ENCODE peak calls at places on chromosomes 12 and 14, in eight cellular contexts. O is HCT116, K is HepG2, P is Panc1, N is GM23338, U is upper lobe of left lung, T is K562, H is GM12878. F is an unnamed sample.

GRCh38 chr14:29584992-29585391 is 342.7 kb downstream of the PRKD1 start:
- ATAC-seq in H (no peak), P (no peak), T (no peak), U (peak), O (no peak), K (peak), N (peak), F (peak)

GRCh38 chr14:92600318-92601053 is 86.9 kb downstream of the RIN3 start:
- ATAC-seq in K (no peak), T (no peak), O (peak), N (no peak), P (no peak), U (peak), H (peak), F (peak)

GRCh38 chr14:99055019-99055418 is 217.0 kb downstream of the BCL11B start:
- ATAC-seq in T (no peak), N (no peak), H (no peak), O (no peak), K (no peak), U (no peak), P (no peak), F (no peak)

GRCh38 chr12:131986847-131987398 is 37.2 kb downstream of the EP400 start:
- ATAC-seq in N (no peak), P (no peak), U (no peak), O (no peak), T (peak), H (no peak), K (no peak), F (no peak)

GRCh38 chr14:38209572-38210159 is 2.0 kb downstream of the SSTR1 start:
- ATAC-seq in U (no peak), T (no peak), O (no peak), K (no peak), N (peak), P (no peak), H (no peak), F (peak)

GRCh38 chr14:81565441-81566290 is 32.0 kb upstream of the SEL1L start:
- ATAC-seq in K (peak), T (peak), O (peak), U (no peak), N (peak), H (peak), P (no peak), F (no peak)

GRCh38 chr14:69719501-69719951 is 47.4 kb upstream of the SRSF5 start:
- ATAC-seq in K (peak), O (no peak), N (peak), H (peak), P (no peak), T (peak), U (peak), F (peak)

GRCh38 chr12:6049587-6049986 is 74.9 kb downstream of the VWF start:
- ATAC-seq in H (no peak), T (no peak), K (no peak), N (no peak), O (no peak), P (no peak), U (no peak), F (no peak)

GRCh38 chr14:24908592-24909236 is 141.2 kb downstream of the STXBP6 start:
- ATAC-seq in H (no peak), T (no peak), P (no peak), K (peak), O (no peak), U (no peak), N (no peak), F (peak)

GRCh38 chr12:70576341-70577282 is 60.6 kb downstream of the PTPRB start:
- ATAC-seq in H (peak), K (peak), O (peak), P (peak), N (peak), U (no peak), T (peak), F (peak)

GRCh38 chr14:54728700-54729527 is 162.0 kb downstream of the SAMD4A start:
- ATAC-seq in O (no peak), H (no peak), K (no peak), N (peak), T (peak), U (no peak), P (no peak), F (no peak)

GRCh38 chr14:21978184-21978998 is 304.8 kb upstream of the OR4E1 start:
- ATAC-seq in K (peak), T (peak), N (peak), U (no peak), H (peak), P (no peak), O (peak), F (no peak)

GRCh38 chr14:64566651-64567122 is 16.9 kb downstream of the PPP1R36 start:
- ATAC-seq in P (peak), O (peak), K (no peak), N (peak), T (no peak), H (no peak), U (peak), F (no peak)

GRCh38 chr12:93849946-93850345 is 172.8 kb downstream of the CRADD start:
- ATAC-seq in P (no peak), N (no peak), K (no peak), H (no peak), O (no peak), T (no peak), U (no peak), F (no peak)

GRCh38 chr12:92341333-92341691 is 195.7 kb upstream of the BTG1 start:
- ATAC-seq in H (peak), N (no peak), O (no peak), U (no peak), T (peak), P (no peak), K (peak), F (no peak)

GRCh38 chr12:132513070-132513398 is 23.1 kb downstream of the FBRSL1 start:
- ATAC-seq in U (no peak), T (no peak), H (no peak), K (no peak), N (no peak), P (no peak), O (no peak), F (no peak)

GRCh38 chr14:68671899-68672298 is 121.0 kb downstream of the ZFP36L1 start:
- ATAC-seq in U (no peak), N (no peak), T (no peak), O (no peak), H (no peak), K (no peak), P (no peak), F (peak)

GRCh38 chr14:89029961-89030694 is 205.7 kb downstream of the TTC8 start:
- ATAC-seq in U (no peak), T (no peak), O (no peak), K (no peak), N (no peak), H (no peak), P (no peak), F (no peak)

GRCh38 chr12:58310828-58311273 is 369.5 kb downstream of the ATP23 start:
- ATAC-seq in H (peak), U (no peak), N (no peak), O (peak), P (peak), K (no peak), T (no peak), F (peak)

GRCh38 chr12:69168828-69169227 is 70.5 kb upstream of the CPSF6 start:
- ATAC-seq in N (peak), P (no peak), O (no peak), H (no peak), T (no peak), K (peak), U (no peak), F (no peak)

GRCh38 chr12:63882844-63883243 is 38.3 kb downstream of the SRGAP1 start:
- ATAC-seq in K (no peak), N (peak), P (peak), U (no peak), T (no peak), H (no peak), O (no peak), F (no peak)

GRCh38 chr12:55935742-55936151 is 4.8 kb downstream of the DGKA start:
- ATAC-seq in T (no peak), K (no peak), O (no peak), N (peak), H (no peak), P (no peak), U (no peak), F (peak)

GRCh38 chr14:53528114-53528513 is 375.0 kb upstream of the DDHD1 start:
- ATAC-seq in T (no peak), H (no peak), O (no peak), N (no peak), K (no peak), P (no peak), U (peak), F (peak)

GRCh38 chr12:95397566-95397965 is 76.4 kb upstream of the METAP2 start:
- ATAC-seq in P (no peak), O (no peak), H (no peak), N (no peak), K (no peak), T (no peak), U (no peak), F (no peak)

GRCh38 chr14:104924421-104925213 is at the start of gene PLD4:
- ATAC-seq in O (no peak), K (peak), U (no peak), P (peak), N (no peak), H (no peak), T (no peak), F (no peak)

GRCh38 chr12:57717846-57718640 is 20.5 kb downstream of the AGAP2 start:
- ATAC-seq in P (no peak), K (no peak), H (no peak), U (no peak), N (no peak), O (no peak), T (no peak), F (no peak)

GRCh38 chr12:26878661-26879119 is 45.7 kb upstream of the ITPR2 start:
- ATAC-seq in O (no peak), U (peak), K (peak), H (peak), N (no peak), P (no peak), T (no peak), F (peak)

GRCh38 chr14:91363776-91364523 is 53.7 kb downstream of the CCDC88C start:
- ATAC-seq in O (no peak), N (peak), K (no peak), U (no peak), T (peak), H (peak), P (no peak), F (peak)

GRCh38 chr12:118302053-118302452 is 70.7 kb downstream of the TAOK3 start:
- ATAC-seq in P (peak), T (peak), N (no peak), U (peak), H (peak), O (peak), K (no peak), F (no peak)

GRCh38 chr14:91256661-91257060 is 12.2 kb upstream of the GPR68 start:
- ATAC-seq in O (no peak), P (no peak), U (no peak), K (no peak), T (no peak), N (no peak), H (no peak), F (no peak)

GRCh38 chr14:103207038-103207403 is 83.8 kb downstream of the TNFAIP2 start:
- ATAC-seq in P (no peak), N (peak), T (peak), O (no peak), H (no peak), U (peak), K (no peak), F (peak)

GRCh38 chr12:50353404-50353803 is 43.0 kb downstream of the FAM186A start:
- ATAC-seq in T (peak), H (no peak), U (no peak), N (peak), P (peak), O (no peak), K (no peak), F (no peak)

GRCh38 chr12:119198440-119198839 is 19.7 kb downstream of the HSPB8 start:
- ATAC-seq in P (no peak), U (no peak), T (no peak), K (no peak), O (no peak), N (no peak), H (no peak), F (peak)

GRCh38 chr14:98694541-98694940 is 577.5 kb downstream of the BCL11B start:
- ATAC-seq in H (no peak), P (no peak), O (no peak), T (no peak), U (no peak), K (no peak), N (no peak), F (no peak)

GRCh38 chr12:81005635-81006034 is 67.9 kb upstream of the LIN7A start:
- ATAC-seq in O (no peak), T (no peak), K (no peak), N (no peak), U (no peak), H (no peak), P (no peak), F (no peak)

GRCh38 chr12:120229583-120230325 is 28.8 kb upstream of the RPLP0 start:
- ATAC-seq in O (no peak), K (no peak), N (no peak), H (no peak), T (peak), P (no peak), U (peak), F (no peak)

DNA sequence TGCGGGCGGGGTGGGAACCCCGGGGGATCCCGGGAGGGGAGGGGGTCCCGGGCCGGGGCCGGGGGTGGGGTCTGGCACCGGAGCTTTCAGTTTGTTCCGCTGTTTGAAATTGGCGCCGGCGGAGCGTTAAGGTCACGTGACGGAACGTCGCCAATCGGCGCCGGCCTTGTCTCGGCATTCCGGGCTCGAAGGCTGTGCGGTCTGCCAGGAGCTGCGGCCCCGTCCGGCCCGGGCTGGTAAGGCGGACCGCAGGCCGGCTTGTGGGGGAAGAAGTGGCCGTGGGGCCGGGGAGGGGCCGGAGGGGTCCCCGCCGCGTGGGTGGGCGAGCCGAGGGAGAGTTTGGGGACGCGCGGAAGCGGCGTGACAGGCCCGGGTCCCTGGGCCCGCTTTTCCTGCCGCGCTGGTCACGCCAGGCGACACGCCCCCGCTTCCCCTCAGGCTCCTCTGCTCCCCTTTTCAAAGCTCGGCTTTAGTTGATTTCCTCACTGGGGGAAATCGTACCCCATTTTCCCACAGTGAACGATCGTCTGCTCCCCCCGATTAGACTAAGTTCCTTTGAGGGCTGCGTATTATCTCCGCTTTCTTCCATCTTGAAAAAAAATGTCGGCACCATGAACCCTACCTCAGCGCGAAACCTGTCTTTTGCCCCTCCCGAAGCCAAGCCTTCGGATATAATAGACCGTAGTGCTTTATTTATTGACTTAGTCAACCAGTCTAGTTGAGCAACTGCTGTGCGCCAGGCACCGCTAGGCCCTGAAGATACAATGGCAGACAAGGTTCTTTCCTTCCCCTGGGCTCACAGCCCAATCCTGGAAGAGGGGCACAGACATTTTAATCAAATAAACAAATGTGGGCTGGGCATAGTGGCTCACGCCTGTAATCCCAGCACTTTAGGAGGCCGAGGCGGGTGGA is at the start of the genes FOXM1 and RHNO1:
- ATAC-seq in K (peak), T (peak), O (peak), P (peak), N (peak), H (peak), U (peak), F (peak)
- TF ChIP-seq POLR2AphosphoS5 in K (peak), T (peak), O (peak), P (peak), N (peak), H (peak), U (peak), F (peak)

GRCh38 chr14:73771848-73772705 is 57.9 kb upstream of the PNMA1 start:
- ATAC-seq in H (peak), P (peak), U (peak), O (peak), T (peak), K (peak), N (peak), F (peak)
- H3K4me3 ChIP-seq in H (peak), P (no peak), U (no peak), O (no peak), T (no peak), K (no peak), N (no peak), F (no peak)

DNA sequence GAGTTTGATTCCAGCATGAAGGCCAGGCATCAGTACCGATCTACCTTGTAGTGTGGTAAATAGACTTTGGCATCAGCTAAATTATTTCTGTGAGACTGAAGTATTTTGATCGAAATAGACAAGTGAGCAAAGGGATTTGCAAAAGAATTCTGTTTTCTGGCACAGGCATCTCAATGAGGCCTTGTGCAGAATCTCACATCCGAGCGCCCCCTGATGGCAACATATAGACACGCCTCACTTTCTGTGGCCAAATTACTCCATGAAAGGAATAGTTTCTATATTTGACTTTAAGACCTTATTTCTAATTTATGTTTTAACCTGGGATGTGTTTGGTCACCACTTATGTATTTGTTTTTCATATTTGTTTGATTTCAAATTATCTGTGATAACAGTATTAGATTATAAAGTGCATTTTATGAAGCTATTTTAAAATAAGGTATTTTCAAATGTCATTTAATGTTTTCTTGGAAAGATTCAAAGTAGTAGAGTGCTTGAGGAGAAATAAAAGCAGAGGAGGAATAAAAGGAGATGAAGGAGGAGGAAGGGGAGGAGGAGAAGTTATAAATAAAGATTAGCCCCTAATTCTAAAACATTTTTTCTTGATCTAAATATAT is 731.9 kb downstream of the NRXN3 start:
- ATAC-seq in O (no peak), K (peak), P (no peak), H (peak), N (peak), T (no peak), U (no peak), F (no peak)
- TF ChIP-seq CTCF in O (peak), K (peak), P (peak), H (peak), N (peak), T (no peak), U (no peak), F (no peak)

GRCh38 chr14:94395306-94395899 is 7.0 kb upstream of the SERPINA1 start:
- ATAC-seq in U (no peak), H (no peak), O (no peak), N (no peak), T (no peak), K (peak), P (no peak), F (no peak)

GRCh38 chr14:94395900-94396574 is 7.6 kb upstream of the SERPINA1 start:
- ATAC-seq in K (peak), O (no peak), P (no peak), U (no peak), H (no peak), T (no peak), N (no peak), F (no peak)

GRCh38 chr14:94393474-94393873 is 5.1 kb upstream of the SERPINA1 start:
- ATAC-seq in P (no peak), N (no peak), H (no peak), T (no peak), K (no peak), O (no peak), U (no peak), F (no peak)

GRCh38 chr14:94394025-94394493 is 5.7 kb upstream of the SERPINA1 start:
- ATAC-seq in P (no peak), U (no peak), T (no peak), O (no peak), H (no peak), K (peak), N (no peak), F (no peak)

GRCh38 chr14:94394594-94395305 is 6.3 kb upstream of the SERPINA1 start:
- ATAC-seq in O (no peak), P (no peak), T (no peak), N (no peak), H (no peak), U (no peak), K (peak), F (peak)
- TF ChIP-seq POLR2AphosphoS5 in O (no peak), P (no peak), T (no peak), N (no peak), H (no peak), U (peak), K (peak), F (no peak)

GRCh38 chr12:52580496-52580895 is 6.9 kb upstream of the KRT74 start:
- ATAC-seq in N (no peak), H (no peak), O (no peak), K (no peak), P (no peak), T (no peak), U (no peak), F (no peak)
- H3K4me3 ChIP-seq in N (no peak), H (no peak), O (no peak), K (no peak), P (no peak), T (no peak), U (no peak), F (no peak)

GRCh38 chr14:76644875-76645518 is 116.3 kb upstream of the VASH1 start:
- ATAC-seq in T (peak), H (peak), U (peak), O (peak), K (peak), N (peak), P (peak), F (no peak)
- TF ChIP-seq CTCF in T (peak), H (peak), U (peak), O (peak), K (peak), N (peak), P (peak), F (peak)

DNA sequence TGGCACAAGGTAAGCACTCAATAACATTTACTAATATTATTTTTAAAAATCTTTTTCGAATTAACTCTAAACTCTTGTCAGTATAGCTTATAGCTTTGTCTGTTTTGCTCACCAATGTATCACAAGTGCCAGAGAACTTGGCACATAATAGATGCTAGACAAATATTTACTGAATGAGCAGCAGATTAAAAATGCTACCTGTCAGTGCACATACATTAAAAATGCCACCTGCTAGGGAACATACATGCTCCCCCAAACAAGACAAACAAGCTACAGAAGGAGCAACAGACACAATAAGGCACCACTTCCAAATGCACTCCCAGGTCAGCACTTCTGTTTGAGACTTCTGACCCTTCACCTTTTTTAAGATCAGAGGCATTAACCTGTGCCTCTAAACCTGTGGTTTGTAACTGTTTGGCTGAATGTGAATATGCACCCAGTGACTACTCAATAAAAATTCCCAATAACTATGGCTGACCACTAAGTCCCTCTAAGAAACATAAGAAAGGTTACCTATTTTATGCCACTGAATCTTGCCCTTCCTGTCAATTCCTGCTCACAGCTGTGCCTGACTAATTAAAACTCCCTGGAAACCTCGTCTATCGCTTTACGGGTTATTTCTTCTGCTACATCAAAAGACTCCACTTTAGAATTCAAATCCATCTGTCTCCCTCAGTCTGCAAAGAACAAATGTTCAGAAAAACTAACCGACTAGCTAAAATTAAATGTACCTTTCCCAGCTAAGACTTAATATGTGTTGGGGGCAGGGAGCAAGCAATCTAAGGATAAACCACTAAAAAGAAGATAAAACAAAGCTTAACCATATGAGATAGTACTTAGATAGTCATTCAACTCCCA is 41.0 kb downstream of the HECTD4 start:
- ATAC-seq in T (no peak), U (no peak), O (no peak), P (peak), N (no peak), K (no peak), H (no peak), F (no peak)
- TF ChIP-seq POLR2AphosphoS5 in T (no peak), U (no peak), O (no peak), P (no peak), N (no peak), K (no peak), H (no peak), F (no peak)

GRCh38 chr12:108210001-108210400 is 80.9 kb downstream of the WSCD2 start:
- ATAC-seq in N (no peak), K (no peak), O (no peak), U (peak), H (no peak), P (no peak), T (no peak), F (no peak)
- H3K4me3 ChIP-seq in N (no peak), K (no peak), O (no peak), U (no peak), H (no peak), P (no peak), T (no peak), F (no peak)

F was measured in gastroesophageal sphincter.